ENCODE peak calls at places on chromosomes 6 and 20, in eight cellular contexts. Z, D, N, Y, X, O, T and K are unnamed samples.

GRCh38 chr6:7684843-7685242 is 41.1 kb upstream of the BMP6 start:
- DNase-seq in Z (peak; percentile 67), D (no peak), N (no peak), Y (no peak), X (no peak), O (no peak), T (no peak), K (no peak)

GRCh38 chr6:144546807-144547206 is 261.7 kb downstream of the UTRN start:
- DNase-seq in Z (no peak), D (no peak), N (no peak), Y (no peak), X (no peak), O (no peak), T (no peak), K (no peak)

GRCh38 chr6:116008470-116009229 is 52.0 kb downstream of the FRK start:
- DNase-seq in Z (no peak), D (no peak), N (no peak), Y (no peak), X (peak; percentile 70), O (no peak), T (no peak), K (peak; percentile 12)

GRCh38 chr20:40470313-40471260 is 218.4 kb downstream of the MAFB start:
- DNase-seq in Z (no peak), D (no peak), N (no peak), Y (no peak), X (no peak), O (no peak), T (no peak), K (no peak)

GRCh38 chr20:8855315-8855714 is 213.6 kb upstream of the PLCB4 start:
- DNase-seq in Z (no peak), D (no peak), N (no peak), Y (no peak), X (peak; percentile 52), O (no peak), T (no peak), K (peak; percentile 35)

GRCh38 chr6:89269981-89270380 is 45.1 kb downstream of the GABRR2 start:
- DNase-seq in Z (no peak), D (no peak), N (no peak), Y (no peak), X (no peak), O (no peak), T (no peak), K (no peak)

GRCh38 chr20:62787329-62787728 is 8.9 kb upstream of the MRGBP start:
- DNase-seq in Z (no peak), D (no peak), N (no peak), Y (no peak), X (no peak), O (no peak), T (no peak), K (no peak)

GRCh38 chr20:63496404-63497120 is 2.3 kb downstream of the EEF1A2 start:
- DNase-seq in Z (no peak), D (no peak), N (no peak), Y (no peak), X (no peak), O (no peak), T (no peak), K (no peak)

GRCh38 chr6:75602897-75603395 is 1.3 kb downstream of the SENP6 start:
- DNase-seq in Z (no peak), D (no peak), N (no peak), Y (no peak), X (no peak), O (no peak), T (no peak), K (no peak)

GRCh38 chr20:46283426-46283825 is 24.9 kb downstream of the CDH22 start:
- DNase-seq in Z (no peak), D (no peak), N (no peak), Y (no peak), X (no peak), O (no peak), T (no peak), K (no peak)

GRCh38 chr6:33820243-33820642 is 16.4 kb upstream of the MLN start:
- DNase-seq in Z (no peak), D (no peak), N (no peak), Y (no peak), X (no peak), O (no peak), T (no peak), K (no peak)

GRCh38 chr6:28810655-28811053 is 113.1 kb downstream of the TRIM27 start:
- DNase-seq in Z (no peak), D (no peak), N (no peak), Y (no peak), X (no peak), O (no peak), T (no peak), K (no peak)

GRCh38 chr6:12490904-12491571 is 200.9 kb downstream of the EDN1 start:
- DNase-seq in Z (no peak), D (no peak), N (peak; percentile 20), Y (no peak), X (peak; percentile 95), O (peak; percentile 61), T (no peak), K (peak; percentile 49)

GRCh38 chr20:58867211-58867610 is 14.7 kb downstream of the GNAS start:
- DNase-seq in Z (no peak), D (no peak), N (no peak), Y (no peak), X (no peak), O (no peak), T (no peak), K (no peak)

GRCh38 chr6:143642403-143642802 is 35.4 kb upstream of the PHACTR2 start:
- DNase-seq in Z (no peak), D (no peak), N (no peak), Y (no peak), X (no peak), O (no peak), T (no peak), K (no peak)

GRCh38 chr6:37204014-37204751 is 34.2 kb downstream of the PIM1 start:
- DNase-seq in Z (no peak), D (no peak), N (peak; percentile 78), Y (no peak), X (no peak), O (no peak), T (no peak), K (no peak)